ENCODE peak calls at places on chromosomes 16 and 17, in nine cellular contexts. D is lung, Q is keratinocyte, N is breast epithelium, B is mammary epithelial cell, C is uterus, I is psoas muscle, Z is PC-9, T is tibial artery. Y is an unnamed sample.

GRCh38 chr17:82882715-82883446 is 43.1 kb upstream of the ZNF750 start:
- DNase-seq in Q (no peak), I (no peak), B (no peak), C (no peak), Z (no peak), N (peak; percentile 45), D (peak; percentile 64), T (no peak), Y (no peak)

GRCh38 chr17:81084691-81085419 is 49.9 kb downstream of the BAIAP2 start:
- DNase-seq in N (no peak), C (no peak), Q (no peak), B (no peak), T (no peak), I (peak; percentile 89), D (peak; percentile 68), Z (no peak), Y (no peak)

GRCh38 chr16:22736791-22737190 is 77.2 kb upstream of the HS3ST2 start:
- DNase-seq in Q (no peak), N (no peak), D (no peak), I (no peak), Z (no peak), T (no peak), C (no peak), B (no peak), Y (no peak)

GRCh38 chr17:35716173-35716572 is 15.3 kb upstream of the RASL10B start:
- DNase-seq in C (no peak), B (no peak), Z (no peak), N (no peak), I (no peak), D (no peak), T (no peak), Q (no peak), Y (no peak)

GRCh38 chr17:69423450-69423849 is 9.0 kb downstream of the MAP2K6 start:
- DNase-seq in Z (no peak), T (no peak), B (no peak), N (no peak), I (no peak), D (no peak), C (no peak), Q (no peak), Y (no peak)

GRCh38 chr16:1163567-1164055 is 10.7 kb downstream of the CACNA1H start:
- DNase-seq in I (no peak), C (no peak), N (no peak), T (no peak), Z (no peak), Q (no peak), D (no peak), B (no peak), Y (no peak)

GRCh38 chr16:29745853-29746345 is at the start of gene C16orf54:
- DNase-seq in D (peak; percentile 81), I (peak; percentile 80), Q (no peak), T (peak; percentile 74), Z (no peak), N (peak; percentile 37), C (peak; percentile 29), B (no peak), Y (peak; percentile 86)

GRCh38 chr16:75224281-75224680 is 5.5 kb downstream of the CTRB1 start:
- DNase-seq in D (no peak), I (no peak), Z (peak; percentile 25), T (no peak), N (no peak), C (no peak), B (no peak), Q (no peak), Y (no peak)

GRCh38 chr16:56589141-56590039 is at the start of gene MT3:
- DNase-seq in T (no peak), C (no peak), B (no peak), I (peak; percentile 69), Z (no peak), Q (no peak), N (no peak), D (no peak), Y (no peak)

GRCh38 chr17:17849863-17850373 is 13.1 kb upstream of the SREBF1 start:
- DNase-seq in N (no peak), D (no peak), B (no peak), Q (no peak), Z (no peak), C (peak; percentile 63), T (no peak), I (peak; percentile 73), Y (peak; percentile 83)

GRCh38 chr17:81066072-81066471 is 31.1 kb downstream of the BAIAP2 start:
- DNase-seq in Z (peak; percentile 45), N (peak; percentile 77), I (no peak), C (no peak), T (no peak), Q (peak; percentile 74), B (peak; percentile 89), D (no peak), Y (no peak)

GRCh38 chr16:14151256-14152030 is 80.3 kb downstream of the MRTFB start:
- DNase-seq in C (no peak), D (no peak), B (no peak), Z (no peak), I (no peak), N (no peak), Q (no peak), T (no peak), Y (peak; percentile 27)

GRCh38 chr17:58447039-58447975 is 30.0 kb upstream of the RNF43 start:
- DNase-seq in C (no peak), B (peak; percentile 68), Q (peak; percentile 69), T (no peak), N (no peak), D (peak; percentile 74), Z (peak; percentile 79), I (peak; percentile 56), Y (peak; percentile 74)

GRCh38 chr16:79437764-79438728 is 162.5 kb downstream of the MAF start:
- DNase-seq in Q (no peak), I (peak; percentile 76), D (no peak), T (no peak), C (peak; percentile 37), B (no peak), Z (no peak), N (peak; percentile 75), Y (peak; percentile 82)

GRCh38 chr17:7444682-7445010 is 215 bp upstream of the CHRNB1 start:
- DNase-seq in Z (no peak), D (no peak), B (no peak), N (no peak), T (no peak), I (no peak), C (no peak), Q (no peak), Y (no peak)

GRCh38 chr17:49315974-49316570 is 46.0 kb downstream of the ZNF652 start:
- DNase-seq in I (no peak), D (no peak), Q (no peak), B (no peak), T (no peak), C (no peak), Z (no peak), N (no peak), Y (no peak)

GRCh38 chr17:74972107-74972972 is at the start of gene HID1:
- DNase-seq in Z (peak; percentile 62), T (no peak), B (no peak), I (peak; percentile 68), D (peak; percentile 52), N (peak; percentile 62), C (peak; percentile 54), Q (no peak), Y (peak; percentile 84)

GRCh38 chr17:20975566-20975965 is 67.2 kb downstream of the USP22 start:
- DNase-seq in D (no peak), I (no peak), N (no peak), B (peak; percentile 74), T (no peak), C (no peak), Q (no peak), Z (no peak), Y (no peak)

GRCh38 chr16:8641671-8642070 is 20.2 kb downstream of the METTL22 start:
- DNase-seq in T (no peak), Q (no peak), I (no peak), Z (no peak), B (no peak), N (no peak), C (no peak), D (no peak), Y (no peak)

GRCh38 chr17:40218006-40218739 is 931 bp upstream of the WIPF2 start:
- DNase-seq in B (no peak), N (no peak), Z (no peak), Q (no peak), C (no peak), I (no peak), D (no peak), T (no peak), Y (no peak)
- H3K4me3 ChIP-seq in B (no peak overlapping the region), N (peak overlapping the region; percentile 91), Z (peak overlapping the region; percentile 68), Q (no peak overlapping the region), C (no peak overlapping the region), I (peak overlapping the region; percentile 80), D (no peak overlapping the region), T (peak overlapping the region; percentile 79), Y (peak overlapping the region; percentile 97)

GRCh38 chr16:73027655-73028220 is 20.2 kb downstream of the ZFHX3 start:
- DNase-seq in T (peak; percentile 67), Z (no peak), I (no peak), B (no peak), Q (no peak), C (no peak), D (no peak), N (no peak), Y (peak; percentile 52)
- H3K4me1 ChIP-seq in T (peaks cover 100% of the 10 kb centered on the region), Z (no peaks in the 10 kb centered on the region), I (peaks cover 78% of the 10 kb centered on the region), B (no peaks in the 10 kb centered on the region), Q (peaks cover 11% of the 10 kb centered on the region), C (no peaks in the 10 kb centered on the region), D (peaks cover 25% of the 10 kb centered on the region), N (no peaks in the 10 kb centered on the region), Y (peaks cover 19% of the 10 kb centered on the region)

GRCh38 chr16:12097523-12098428 is 121.2 kb downstream of the SNX29 start:
- DNase-seq in C (peak; percentile 45), D (peak; percentile 46), Q (no peak), B (peak; percentile 11), T (no peak), N (no peak), I (no peak), Z (no peak), Y (peak; percentile 45)
- H3K27ac ChIP-seq in C (no peak overlapping the region), D (peak overlapping the region; percentile 34), Q (no peak overlapping the region), B (no peak overlapping the region), T (no peak overlapping the region), N (no peak overlapping the region), I (no peak overlapping the region), Z (no peak overlapping the region), Y (no peak overlapping the region)

GRCh38 chr16:27311449-27311831 is 2.3 kb upstream of the IL4R start:
- DNase-seq in T (peak; percentile 49), I (no peak), N (peak; percentile 16), D (no peak), Q (no peak), C (no peak), Z (no peak), B (no peak), Y (no peak)

GRCh38 chr16:27314161-27314723 is 468 bp downstream of the IL4R start:
- DNase-seq in C (peak; percentile 62), Z (peak; percentile 89), D (peak; percentile 51), B (peak; percentile 95), N (peak; percentile 66), T (peak; percentile 83), Q (peak; percentile 71), I (peak; percentile 66), Y (peak; percentile 81)

GRCh38 chr16:27311897-27312303 is 1.9 kb upstream of the IL4R start:
- DNase-seq in Z (no peak), N (peak; percentile 16), T (peak; percentile 51), B (no peak), C (no peak), I (no peak), D (no peak), Q (no peak), Y (no peak)

GRCh38 chr16:27313422-27314160 is at the start of gene IL4R:
- DNase-seq in C (peak; percentile 74), Q (no peak), I (peak; percentile 79), N (peak; percentile 81), Z (peak; percentile 72), T (peak; percentile 91), D (peak; percentile 89), B (peak; percentile 70), Y (peak; percentile 90)

GRCh38 chr16:27312580-27313421 is 973 bp upstream of the IL4R start:
- DNase-seq in Q (no peak), B (no peak), I (no peak), Z (no peak), N (peak; percentile 17), C (no peak), D (no peak), T (peak; percentile 58), Y (no peak)
- H3K4me3 ChIP-seq in Q (peak overlapping the region; percentile 80), B (peak overlapping the region; percentile 61), I (peak overlapping the region; percentile 77), Z (peak overlapping the region; percentile 91), N (peak overlapping the region; percentile 100), C (peak overlapping the region; percentile 65), D (peak overlapping the region; percentile 98), T (peak overlapping the region; percentile 92), Y (peak overlapping the region; percentile 87)